ENCODE peak calls at places on chromosomes 2 and 18, in five cellular contexts. X is HepG2, R is GM12878, E is A549, P is K562. F is an unnamed sample.

GRCh38 chr2:129930451-129930850 is 49.0 kb upstream of the RAB6C start:
- DNase-seq in X (no peak), R (no peak), E (no peak), P (no peak), F (no peak)

GRCh38 chr18:54608008-54608642 is 17.1 kb downstream of the DYNAP start:
- DNase-seq in X (no peak), R (no peak), E (no peak), P (no peak), F (no peak)

GRCh38 chr2:154686162-154686561 is 12.3 kb upstream of the KCNJ3 start:
- DNase-seq in X (no peak), R (no peak), E (no peak), P (no peak), F (no peak)

GRCh38 chr2:170818294-170819104 is 1.8 kb downstream of the GAD1 start:
- DNase-seq in X (no peak), R (no peak), E (no peak), P (no peak), F (peak; percentile 61)

GRCh38 chr2:117523842-117524241 is 290.6 kb upstream of the DDX18 start:
- DNase-seq in X (no peak), R (no peak), E (no peak), P (no peak), F (no peak)

GRCh38 chr2:241088791-241089732 is 13.0 kb downstream of the MTERF4 start:
- DNase-seq in X (no peak), R (no peak), E (no peak), P (no peak), F (no peak)

GRCh38 chr18:79986726-79987125 is 1.6 kb downstream of the TXNL4A start:
- DNase-seq in X (no peak), R (no peak), E (no peak), P (no peak), F (no peak)

GRCh38 chr18:48948112-48949050 is 2.4 kb downstream of the SMAD7 start:
- DNase-seq in X (peak; percentile 94), R (no peak), E (no peak), P (peak; percentile 59), F (peak; percentile 63)

GRCh38 chr2:173990970-173991819 is 26.0 kb upstream of the SP3 start:
- DNase-seq in X (no peak), R (peak; percentile 87), E (no peak), P (no peak), F (no peak)

GRCh38 chr2:38017836-38018235 is 58.1 kb downstream of the CYP1B1 start:
- DNase-seq in X (no peak), R (no peak), E (no peak), P (no peak), F (no peak)

DNA sequence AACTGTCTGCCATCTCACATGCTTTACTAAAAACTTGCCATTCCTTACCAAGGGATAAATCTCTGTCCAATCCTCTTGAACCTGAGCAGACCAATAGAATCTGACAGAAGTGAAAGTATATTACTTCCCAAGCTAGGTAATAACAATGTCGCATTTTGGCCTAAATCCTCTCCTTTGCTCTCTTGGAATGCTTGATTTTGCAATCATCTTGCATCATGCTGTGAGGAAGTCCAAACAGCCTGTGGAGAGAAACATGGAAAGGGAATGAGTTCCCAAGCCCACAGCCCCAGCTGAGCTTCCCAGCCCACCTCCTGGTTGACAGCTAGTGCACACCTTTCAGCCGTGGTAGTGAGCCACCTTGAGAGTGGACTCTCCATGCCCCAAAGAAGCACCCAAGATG is 540.6 kb downstream of the STK39 start:
- DNase-seq in X (peak; percentile 2), R (no peak), E (no peak), P (no peak), F (no peak)
- TF ChIP-seq ESRRA in X (no peak), R (no peak), E (no peak), P (no peak), F (no peak)

DNA sequence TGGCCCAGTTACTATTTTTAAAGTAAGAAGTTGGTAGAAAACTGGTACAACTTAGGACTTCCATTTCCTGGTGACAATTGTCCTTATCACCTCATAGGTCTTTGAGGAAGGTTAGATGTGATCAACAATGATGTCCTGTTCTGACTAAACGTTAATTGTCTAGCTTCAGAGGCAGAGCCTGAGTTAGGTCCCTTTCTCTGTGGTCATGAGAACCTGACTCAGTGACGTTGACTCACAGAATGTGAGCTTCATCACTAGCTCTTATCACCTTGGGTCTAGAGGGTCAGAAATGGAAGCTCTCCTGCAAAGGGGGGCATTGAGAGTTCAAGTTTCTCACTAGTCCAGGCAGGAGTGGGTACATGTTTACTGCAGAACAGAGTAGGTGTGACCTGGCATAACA is 60.6 kb upstream of the ATP8B1 start:
- DNase-seq in X (no peak), R (no peak), E (no peak), P (no peak), F (no peak)
- TF ChIP-seq ESRRA in X (no peak), R (no peak), E (no peak), P (no peak), F (no peak)

GRCh38 chr2:102606353-102606752 is 13.0 kb upstream of the SLC9A2 start:
- DNase-seq in X (no peak), R (no peak), E (no peak), P (no peak), F (no peak)
- TF ChIP-seq ESRRA in X (no peak), R (no peak), E (no peak), P (no peak), F (no peak)

DNA sequence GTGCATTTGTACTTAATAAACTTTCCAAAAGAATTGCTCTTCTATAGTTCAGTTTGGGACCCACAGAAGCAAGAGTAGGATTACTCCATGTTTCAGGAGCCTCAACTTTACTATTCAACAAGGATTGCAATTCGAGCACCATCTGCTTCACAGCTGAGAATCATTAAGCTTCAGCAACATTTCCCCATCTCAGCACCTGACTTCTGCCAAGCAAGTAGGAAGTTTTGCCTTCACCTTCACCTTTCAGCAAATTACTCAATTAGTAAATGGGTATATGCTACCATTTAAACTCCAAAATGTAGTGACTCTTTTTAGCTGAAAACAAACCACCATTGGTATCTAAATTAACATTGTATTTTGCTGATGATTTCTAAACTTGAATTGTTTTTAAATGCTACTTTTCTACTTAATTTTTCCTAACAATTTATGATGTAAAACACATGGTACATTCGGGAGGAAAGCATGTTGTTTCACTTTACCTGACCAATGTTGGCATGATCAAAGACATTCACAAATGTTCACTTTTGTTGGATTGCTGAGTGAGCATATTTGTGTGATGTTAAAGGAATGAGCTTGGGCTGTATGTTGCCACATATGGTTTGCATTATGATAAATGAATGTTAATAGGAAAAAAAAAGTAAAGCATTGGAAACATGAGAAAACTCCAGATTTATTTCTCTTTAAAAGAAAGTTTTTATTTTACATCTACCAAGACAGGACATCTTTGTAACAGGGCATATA is 159.2 kb downstream of the GULP1 start:
- DNase-seq in X (no peak), R (no peak), E (no peak), P (no peak), F (no peak)
- TF ChIP-seq ESRRA in X (no peak), R (no peak), E (no peak), P (no peak), F (no peak)

F was measured in WTC11.